ENCODE peak calls at places on chromosomes 7 and 10, in nine cellular contexts. Q is A549, X is endothelial cell of umbilical vein, J is HCT116, H is breast epithelium, Y is lower leg skin, R is transverse colon, C is body of pancreas, I is esophagus muscularis mucosa. N is an unnamed sample.

GRCh38 chr10:121771957-121772356 is 155.9 kb downstream of the ATE1 start:
- DNase-seq in Q (no peak), X (no peak), J (no peak), H (no peak), Y (no peak), R (no peak), C (no peak), I (no peak), N (no peak)

GRCh38 chr10:66803174-66803573 is 122.7 kb upstream of the LRRTM3 start:
- DNase-seq in Q (no peak), X (no peak), J (no peak), H (no peak), Y (no peak), R (no peak), C (no peak), I (no peak), N (no peak)

GRCh38 chr10:100728928-100729876 is 16.2 kb upstream of the PAX2 start:
- DNase-seq in Q (peak; percentile 93), X (no peak), J (peak; percentile 87), H (no peak), Y (no peak), R (no peak), C (peak; percentile 41), I (no peak), N (no peak)

GRCh38 chr7:82204694-82205093 is 238.9 kb downstream of the CACNA2D1 start:
- DNase-seq in Q (peak; percentile 57), X (no peak), J (no peak), H (no peak), Y (peak; percentile 43), R (no peak), C (no peak), I (no peak), N (no peak)

GRCh38 chr10:7491230-7491629 is 80.4 kb upstream of the SFMBT2 start:
- DNase-seq in Q (no peak), X (no peak), J (no peak), H (no peak), Y (no peak), R (no peak), C (no peak), I (no peak), N (no peak)

GRCh38 chr10:32155075-32155516 is 98.9 kb upstream of the KIF5B start:
- DNase-seq in Q (no peak), X (peak; percentile 90), J (no peak), H (no peak), Y (no peak), R (no peak), C (no peak), I (no peak), N (no peak)

GRCh38 chr10:110056822-110057221 is 49.0 kb downstream of the ADD3 start:
- DNase-seq in Q (no peak), X (no peak), J (no peak), H (no peak), Y (no peak), R (no peak), C (no peak), I (no peak), N (no peak)

GRCh38 chr7:45697576-45698136 is 123.5 kb downstream of the ADCY1 start:
- DNase-seq in Q (no peak), X (no peak), J (no peak), H (no peak), Y (peak; percentile 7), R (no peak), C (no peak), I (peak; percentile 66), N (no peak)

GRCh38 chr10:11685787-11686218 is 56.4 kb upstream of the ECHDC3 start:
- DNase-seq in Q (no peak), X (peak; percentile 95), J (peak; percentile 78), H (peak; percentile 60), Y (peak; percentile 74), R (peak; percentile 87), C (peak; percentile 74), I (no peak), N (peak; percentile 42)

GRCh38 chr7:90574136-90574819 is 21.8 kb upstream of the CDK14 start:
- DNase-seq in Q (no peak), X (no peak), J (no peak), H (no peak), Y (no peak), R (no peak), C (peak; percentile 11), I (no peak), N (no peak)

GRCh38 chr10:95881316-95881715 is 26.5 kb upstream of the CC2D2B start:
- DNase-seq in Q (no peak), X (no peak), J (no peak), H (no peak), Y (no peak), R (no peak), C (no peak), I (no peak), N (no peak)

GRCh38 chr7:156017916-156018700 is 205.8 kb upstream of the SHH start:
- DNase-seq in Q (no peak), X (no peak), J (no peak), H (peak; percentile 35), Y (no peak), R (no peak), C (no peak), I (no peak), N (no peak)

GRCh38 chr7:149787428-149788299 is 14.3 kb upstream of the ZNF467 start:
- DNase-seq in Q (peak; percentile 58), X (peak; percentile 28), J (no peak), H (no peak), Y (no peak), R (no peak), C (peak; percentile 59), I (no peak), N (no peak)

GRCh38 chr7:92633211-92633906 is 43.2 kb upstream of the FAM133B start:
- DNase-seq in Q (peak; percentile 79), X (peak; percentile 98), J (peak; percentile 66), H (no peak), Y (peak; percentile 63), R (no peak), C (peak; percentile 57), I (no peak), N (no peak)

GRCh38 chr7:159050703-159051102 is 94.0 kb downstream of the VIPR2 start:
- DNase-seq in Q (no peak), X (no peak), J (no peak), H (no peak), Y (no peak), R (no peak), C (no peak), I (no peak), N (no peak)

GRCh38 chr7:115679976-115680375 is 350.6 kb downstream of the TFEC start:
- DNase-seq in Q (peak; percentile 59), X (peak; percentile 45), J (peak; percentile 38), H (no peak), Y (no peak), R (peak; percentile 10), C (peak; percentile 52), I (no peak), N (no peak)

GRCh38 chr7:34709771-34710170 is 51.8 kb downstream of the NPSR1 start:
- DNase-seq in Q (no peak), X (no peak), J (no peak), H (no peak), Y (no peak), R (no peak), C (no peak), I (no peak), N (no peak)

GRCh38 chr10:28548781-28549498 is 16.0 kb downstream of the WAC start:
- DNase-seq in Q (no peak), X (no peak), J (no peak), H (no peak), Y (no peak), R (no peak), C (no peak), I (no peak), N (no peak)

GRCh38 chr10:102119417-102120141 is 589 bp downstream of the LDB1 start:
- DNase-seq in Q (peak; percentile 70), X (peak; percentile 72), J (peak; percentile 59), H (peak; percentile 74), Y (peak; percentile 75), R (peak; percentile 82), C (peak; percentile 80), I (no peak), N (peak; percentile 80)
- TF ChIP-seq POLR2A in Q (no peak), X (no peak), J (no peak), H (peak; percentile 73), Y (no peak), R (peak; percentile 19), C (no peak), I (no peak), N (no peak)

DNA sequence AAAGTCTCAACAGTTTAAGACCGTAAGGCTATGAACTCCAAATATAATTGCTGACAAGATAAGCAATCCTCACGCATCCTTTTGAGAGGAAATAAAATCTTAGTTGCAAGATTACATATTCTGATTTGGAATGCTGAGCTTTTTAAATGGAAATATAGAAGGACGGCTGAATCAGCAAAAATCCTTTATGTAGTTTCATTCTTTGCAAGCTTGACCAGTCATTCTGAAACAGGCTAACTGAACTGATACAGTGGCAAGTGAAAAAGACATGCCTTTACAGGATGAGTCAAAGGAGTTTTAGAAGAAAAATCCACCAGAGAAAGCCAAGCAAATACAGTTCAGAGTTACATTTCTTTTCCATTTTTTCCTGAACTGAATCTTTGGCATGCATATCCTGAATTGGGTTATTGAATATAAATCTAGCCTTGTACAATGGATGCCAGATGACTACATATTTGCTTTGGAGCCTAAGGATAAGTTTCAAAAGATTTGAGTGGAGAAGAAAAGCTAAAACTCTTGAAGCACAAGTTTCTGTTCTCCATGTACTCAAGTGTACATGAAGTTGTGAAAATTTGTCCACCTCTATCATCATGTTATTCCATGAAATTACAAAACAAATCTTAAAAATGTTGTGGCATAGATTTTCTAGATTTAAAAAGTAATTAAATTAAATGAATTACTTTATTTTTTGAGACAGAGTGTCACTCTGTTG is 4.4 kb downstream of the VIM start:
- DNase-seq in Q (no peak), X (peak; percentile 18), J (no peak), H (no peak), Y (no peak), R (no peak), C (no peak), I (no peak), N (no peak)
- TF ChIP-seq POLR2A in Q (no peak), X (no peak), J (no peak), H (no peak), Y (no peak), R (no peak), C (no peak), I (no peak), N (no peak)

GRCh38 chr10:14571866-14572507 is 202.7 kb downstream of the FAM107B start:
- DNase-seq in Q (peak; percentile 96), X (peak; percentile 87), J (no peak), H (peak; percentile 59), Y (no peak), R (no peak), C (peak; percentile 95), I (no peak), N (no peak)
- TF ChIP-seq POLR2A in Q (no peak), X (no peak), J (no peak), H (no peak), Y (no peak), R (peak; percentile 18), C (peak; percentile 41), I (no peak), N (no peak)

DNA sequence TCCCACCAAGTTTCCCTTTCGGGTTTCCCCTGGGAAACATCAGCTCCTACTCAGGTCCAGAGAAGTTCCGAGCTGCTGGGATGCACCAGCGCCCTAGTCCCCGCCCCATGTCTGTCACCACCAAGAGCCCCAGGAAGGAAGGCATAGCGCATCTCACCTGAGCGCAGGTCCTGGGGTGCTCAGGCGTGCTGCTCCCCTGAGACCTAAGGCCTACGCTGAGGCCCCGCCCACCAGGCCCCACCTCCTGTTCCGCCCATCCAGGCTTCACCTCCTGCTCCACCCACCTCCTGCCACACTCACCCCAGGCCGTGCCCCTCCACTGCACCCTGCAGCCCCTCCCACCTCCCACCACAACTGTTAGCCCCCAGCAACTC is 1.2 kb upstream of the TFR2 start:
- DNase-seq in Q (no peak), X (no peak), J (no peak), H (no peak), Y (no peak), R (peak; percentile 58), C (no peak), I (no peak), N (no peak)
- TF ChIP-seq POLR2A in Q (no peak), X (no peak), J (no peak), H (no peak), Y (no peak), R (no peak), C (no peak), I (no peak), N (no peak)

N was measured in uterus.